ENCODE peak calls at places on chromosomes 1 and 21, in seven cellular contexts. One of them, this sample, is unnamed.

GRCh38 chr1:23424171-23424959 is at the start of gene TCEA3:
- DNase-seq in WTC11: peak
- DNase-seq in HepG2: peak
- DNase-seq in HEK293T: no peak
- DNase-seq in K562: no peak
- DNase-seq in HCT116: no peak
- DNase-seq in GM12878: no peak
- DNase-seq in this sample: peak

GRCh38 chr1:101025283-101025679 is 303 bp downstream of the DPH5 start:
- DNase-seq in WTC11: no peak
- DNase-seq in HepG2: peak
- DNase-seq in HEK293T: peak
- DNase-seq in K562: no peak
- DNase-seq in HCT116: no peak
- DNase-seq in GM12878: peak
- DNase-seq in this sample: no peak

GRCh38 chr1:91523462-91523861 is 22.8 kb downstream of the CDC7 start:
- DNase-seq in WTC11: no peak
- DNase-seq in HepG2: no peak
- DNase-seq in HEK293T: no peak
- DNase-seq in K562: no peak
- DNase-seq in HCT116: no peak
- DNase-seq in GM12878: peak
- DNase-seq in this sample: no peak

GRCh38 chr21:31158789-31159581 is 120.7 kb upstream of the KRTAP19-8 start:
- DNase-seq in WTC11: no peak
- DNase-seq in HepG2: no peak
- DNase-seq in HEK293T: no peak
- DNase-seq in K562: no peak
- DNase-seq in HCT116: no peak
- DNase-seq in GM12878: no peak
- DNase-seq in this sample: no peak

GRCh38 chr1:75529488-75529887 is 81.4 kb downstream of the SLC44A5 start:
- DNase-seq in WTC11: no peak
- DNase-seq in HepG2: no peak
- DNase-seq in HEK293T: no peak
- DNase-seq in K562: no peak
- DNase-seq in HCT116: no peak
- DNase-seq in GM12878: no peak
- DNase-seq in this sample: no peak

GRCh38 chr1:3016641-3017439 is 4.4 kb upstream of the ACTRT2 start:
- DNase-seq in WTC11: no peak
- DNase-seq in HepG2: no peak
- DNase-seq in HEK293T: no peak
- DNase-seq in K562: no peak
- DNase-seq in HCT116: no peak
- DNase-seq in GM12878: no peak
- DNase-seq in this sample: no peak

GRCh38 chr1:44568128-44568900 is 106.0 kb downstream of the TMEM53 start:
- DNase-seq in WTC11: no peak
- DNase-seq in HepG2: peak
- DNase-seq in HEK293T: no peak
- DNase-seq in K562: no peak
- DNase-seq in HCT116: no peak
- DNase-seq in GM12878: no peak
- DNase-seq in this sample: no peak

GRCh38 chr1:66542811-66543767 is 9.1 kb downstream of the SGIP1 start:
- DNase-seq in WTC11: no peak
- DNase-seq in HepG2: peak
- DNase-seq in HEK293T: peak
- DNase-seq in K562: no peak
- DNase-seq in HCT116: peak
- DNase-seq in GM12878: no peak
- DNase-seq in this sample: no peak

GRCh38 chr1:157167437-157167836 is 29.2 kb upstream of the ETV3 start:
- DNase-seq in WTC11: no peak
- DNase-seq in HepG2: no peak
- DNase-seq in HEK293T: no peak
- DNase-seq in K562: no peak
- DNase-seq in HCT116: no peak
- DNase-seq in GM12878: peak
- DNase-seq in this sample: no peak

GRCh38 chr1:244654284-244655038 is 1.5 kb downstream of the DESI2 start:
- DNase-seq in WTC11: no peak
- DNase-seq in HepG2: no peak
- DNase-seq in HEK293T: no peak
- DNase-seq in K562: no peak
- DNase-seq in HCT116: no peak
- DNase-seq in GM12878: no peak
- DNase-seq in this sample: no peak

GRCh38 chr1:20110679-20111078 is 8.7 kb downstream of the PLA2G2D start:
- DNase-seq in WTC11: no peak
- DNase-seq in HepG2: peak
- DNase-seq in HEK293T: no peak
- DNase-seq in K562: no peak
- DNase-seq in HCT116: peak
- DNase-seq in GM12878: no peak
- DNase-seq in this sample: no peak

GRCh38 chr1:214446772-214447556 is 104.4 kb downstream of the PTPN14 start:
- DNase-seq in WTC11: peak
- DNase-seq in HepG2: peak
- DNase-seq in HEK293T: no peak
- DNase-seq in K562: no peak
- DNase-seq in HCT116: peak
- DNase-seq in GM12878: no peak
- DNase-seq in this sample: peak

GRCh38 chr1:223832637-223832943 is 13.2 kb downstream of the TP53BP2 start:
- DNase-seq in WTC11: no peak
- DNase-seq in HepG2: no peak
- DNase-seq in HEK293T: no peak
- DNase-seq in K562: no peak
- DNase-seq in HCT116: no peak
- DNase-seq in GM12878: no peak
- DNase-seq in this sample: no peak

GRCh38 chr1:231550448-231550781 is 21.9 kb downstream of the TSNAX start:
- DNase-seq in WTC11: no peak
- DNase-seq in HepG2: peak
- DNase-seq in HEK293T: peak
- DNase-seq in K562: peak
- DNase-seq in HCT116: peak
- DNase-seq in GM12878: no peak
- DNase-seq in this sample: no peak
- TF ChIP-seq SP1 in WTC11: no peak
- TF ChIP-seq SP1 in HepG2: no peak
- TF ChIP-seq SP1 in HEK293T: no peak
- TF ChIP-seq SP1 in K562: no peak
- TF ChIP-seq SP1 in HCT116: no peak
- TF ChIP-seq SP1 in GM12878: no peak
- TF ChIP-seq SP1 in this sample: no peak

GRCh38 chr1:231039161-231040018 is 664 bp downstream of the FAM89A start:
- DNase-seq in WTC11: peak
- DNase-seq in HepG2: no peak
- DNase-seq in HEK293T: peak
- DNase-seq in K562: peak
- DNase-seq in HCT116: no peak
- DNase-seq in GM12878: no peak
- DNase-seq in this sample: peak

GRCh38 chr1:231037585-231038517 is 2.2 kb downstream of the FAM89A start:
- DNase-seq in WTC11: no peak
- DNase-seq in HepG2: no peak
- DNase-seq in HEK293T: peak
- DNase-seq in K562: no peak
- DNase-seq in HCT116: no peak
- DNase-seq in GM12878: no peak
- DNase-seq in this sample: no peak

GRCh38 chr1:231040019-231040799 is at the start of gene FAM89A:
- DNase-seq in WTC11: peak
- DNase-seq in HepG2: no peak
- DNase-seq in HEK293T: peak
- DNase-seq in K562: peak
- DNase-seq in HCT116: peak
- DNase-seq in GM12878: no peak
- DNase-seq in this sample: no peak

GRCh38 chr1:231041705-231042261 is 1.7 kb upstream of the FAM89A start:
- DNase-seq in WTC11: no peak
- DNase-seq in HepG2: no peak
- DNase-seq in HEK293T: no peak
- DNase-seq in K562: no peak
- DNase-seq in HCT116: no peak
- DNase-seq in GM12878: no peak
- DNase-seq in this sample: no peak

GRCh38 chr1:231040800-231041704 is 998 bp upstream of the FAM89A start:
- DNase-seq in WTC11: no peak
- DNase-seq in HepG2: no peak
- DNase-seq in HEK293T: peak
- DNase-seq in K562: no peak
- DNase-seq in HCT116: no peak
- DNase-seq in GM12878: no peak
- DNase-seq in this sample: no peak
- TF ChIP-seq SP1 in WTC11: no peak
- TF ChIP-seq SP1 in HepG2: no peak
- TF ChIP-seq SP1 in HEK293T: no peak
- TF ChIP-seq SP1 in K562: no peak
- TF ChIP-seq SP1 in HCT116: no peak
- TF ChIP-seq SP1 in GM12878: no peak
- TF ChIP-seq SP1 in this sample: no peak

GRCh38 chr1:182484531-182485257 is 34.7 kb downstream of the RGSL1 start:
- DNase-seq in WTC11: peak
- DNase-seq in HepG2: no peak
- DNase-seq in HEK293T: peak
- DNase-seq in K562: no peak
- DNase-seq in HCT116: peak
- DNase-seq in GM12878: peak
- DNase-seq in this sample: peak
- TF ChIP-seq SP1 in WTC11: no peak
- TF ChIP-seq SP1 in HepG2: no peak
- TF ChIP-seq SP1 in HEK293T: no peak
- TF ChIP-seq SP1 in K562: no peak
- TF ChIP-seq SP1 in HCT116: no peak
- TF ChIP-seq SP1 in GM12878: no peak
- TF ChIP-seq SP1 in this sample: no peak

GRCh38 chr1:99825702-99826101 is 24.5 kb upstream of the AGL start:
- DNase-seq in WTC11: no peak
- DNase-seq in HepG2: no peak
- DNase-seq in HEK293T: no peak
- DNase-seq in K562: no peak
- DNase-seq in HCT116: no peak
- DNase-seq in GM12878: no peak
- DNase-seq in this sample: no peak
- TF ChIP-seq SP1 in WTC11: no peak
- TF ChIP-seq SP1 in HepG2: no peak
- TF ChIP-seq SP1 in HEK293T: no peak
- TF ChIP-seq SP1 in K562: no peak
- TF ChIP-seq SP1 in HCT116: no peak
- TF ChIP-seq SP1 in GM12878: no peak
- TF ChIP-seq SP1 in this sample: no peak

This sample was measured in H1.